ENCODE peak calls at places on chromosomes 5 and 9, in seven cellular contexts. One of them, this sample, is unnamed.

GRCh38 chr5:94471496-94471895 is 146.9 kb downstream of the KIAA0825 start:
- DNase-seq in stomach: no peak
- DNase-seq in T-helper 2 cell: no peak
- DNase-seq in A549: no peak
- DNase-seq in CD4-positive, alpha-beta T cell: no peak
- DNase-seq in skeletal muscle cell: no peak
- DNase-seq in PC-9: no peak
- DNase-seq in this sample: no peak

GRCh38 chr9:70668751-70669150 is 254.3 kb upstream of the KLF9 start:
- DNase-seq in PC-9: no peak
- DNase-seq in T-helper 2 cell: no peak
- DNase-seq in skeletal muscle cell: no peak
- DNase-seq in A549: no peak
- DNase-seq in CD4-positive, alpha-beta T cell: no peak
- DNase-seq in stomach: no peak
- DNase-seq in this sample: no peak

GRCh38 chr5:159186319-159186718 is 23.0 kb downstream of the RNF145 start:
- DNase-seq in stomach: no peak
- DNase-seq in PC-9: no peak
- DNase-seq in A549: no peak
- DNase-seq in T-helper 2 cell: no peak
- DNase-seq in CD4-positive, alpha-beta T cell: no peak
- DNase-seq in skeletal muscle cell: no peak
- DNase-seq in this sample: no peak

GRCh38 chr5:120545007-120545406 is 80.9 kb downstream of the PRR16 start:
- DNase-seq in A549: no peak
- DNase-seq in skeletal muscle cell: no peak
- DNase-seq in CD4-positive, alpha-beta T cell: no peak
- DNase-seq in stomach: no peak
- DNase-seq in T-helper 2 cell: no peak
- DNase-seq in PC-9: no peak
- DNase-seq in this sample: no peak

GRCh38 chr5:5424736-5425135 is 2.3 kb downstream of the ICE1 start:
- DNase-seq in stomach: no peak
- DNase-seq in PC-9: no peak
- DNase-seq in CD4-positive, alpha-beta T cell: no peak
- DNase-seq in A549: no peak
- DNase-seq in skeletal muscle cell: no peak
- DNase-seq in T-helper 2 cell: no peak
- DNase-seq in this sample: no peak

GRCh38 chr9:71748280-71748743 is 20.0 kb downstream of the CEMIP2 start:
- DNase-seq in skeletal muscle cell: peak; percentile 67
- DNase-seq in A549: no peak
- DNase-seq in CD4-positive, alpha-beta T cell: no peak
- DNase-seq in T-helper 2 cell: no peak
- DNase-seq in PC-9: no peak
- DNase-seq in stomach: no peak
- DNase-seq in this sample: no peak

GRCh38 chr5:756865-757345 is 27.6 kb downstream of the ZDHHC11B start:
- DNase-seq in A549: no peak
- DNase-seq in stomach: peak; percentile 64
- DNase-seq in CD4-positive, alpha-beta T cell: peak; percentile 39
- DNase-seq in skeletal muscle cell: no peak
- DNase-seq in PC-9: no peak
- DNase-seq in T-helper 2 cell: no peak
- DNase-seq in this sample: no peak

GRCh38 chr5:56900395-56900794 is 9.0 kb upstream of the SETD9 start:
- DNase-seq in stomach: no peak
- DNase-seq in T-helper 2 cell: no peak
- DNase-seq in CD4-positive, alpha-beta T cell: no peak
- DNase-seq in A549: no peak
- DNase-seq in skeletal muscle cell: no peak
- DNase-seq in PC-9: no peak
- DNase-seq in this sample: no peak

GRCh38 chr5:17192191-17192590 is 25.2 kb upstream of the BASP1 start:
- DNase-seq in skeletal muscle cell: peak; percentile 83
- DNase-seq in T-helper 2 cell: no peak
- DNase-seq in CD4-positive, alpha-beta T cell: no peak
- DNase-seq in PC-9: no peak
- DNase-seq in stomach: no peak
- DNase-seq in A549: no peak
- DNase-seq in this sample: no peak

GRCh38 chr5:153775923-153776322 is 262.8 kb downstream of the FAM114A2 start:
- DNase-seq in PC-9: no peak
- DNase-seq in T-helper 2 cell: no peak
- DNase-seq in A549: no peak
- DNase-seq in skeletal muscle cell: no peak
- DNase-seq in stomach: no peak
- DNase-seq in CD4-positive, alpha-beta T cell: no peak
- DNase-seq in this sample: no peak

GRCh38 chr5:113271015-113271414 is 163.8 kb downstream of the TSSK1B start:
- DNase-seq in CD4-positive, alpha-beta T cell: no peak
- DNase-seq in skeletal muscle cell: no peak
- DNase-seq in stomach: no peak
- DNase-seq in T-helper 2 cell: no peak
- DNase-seq in PC-9: no peak
- DNase-seq in A549: no peak
- DNase-seq in this sample: no peak

GRCh38 chr5:108623826-108624225 is 123.9 kb upstream of the FER start:
- DNase-seq in PC-9: no peak
- DNase-seq in T-helper 2 cell: no peak
- DNase-seq in stomach: no peak
- DNase-seq in skeletal muscle cell: no peak
- DNase-seq in A549: no peak
- DNase-seq in CD4-positive, alpha-beta T cell: no peak
- DNase-seq in this sample: no peak

GRCh38 chr5:6837519-6838110 is 124.4 kb downstream of the TENT4A start:
- DNase-seq in T-helper 2 cell: no peak
- DNase-seq in A549: peak; percentile 10
- DNase-seq in CD4-positive, alpha-beta T cell: peak; percentile 13
- DNase-seq in skeletal muscle cell: no peak
- DNase-seq in stomach: no peak
- DNase-seq in PC-9: no peak
- DNase-seq in this sample: no peak

GRCh38 chr5:147448766-147449165 is 61.1 kb downstream of the DPYSL3 start:
- DNase-seq in stomach: no peak
- DNase-seq in PC-9: no peak
- DNase-seq in skeletal muscle cell: no peak
- DNase-seq in CD4-positive, alpha-beta T cell: no peak
- DNase-seq in A549: no peak
- DNase-seq in T-helper 2 cell: no peak
- DNase-seq in this sample: no peak

GRCh38 chr5:74667396-74667795 is 17.6 kb upstream of the HEXB start:
- DNase-seq in CD4-positive, alpha-beta T cell: no peak
- DNase-seq in PC-9: no peak
- DNase-seq in A549: no peak
- DNase-seq in T-helper 2 cell: no peak
- DNase-seq in skeletal muscle cell: no peak
- DNase-seq in stomach: no peak
- DNase-seq in this sample: no peak

This sample was measured in NCI-H2227 treated with DMSO at 0.1 percent for 48 hours.